ENCODE peak calls at places on chromosome 1, in four cellular contexts. One of them, this sample, is unnamed.

GRCh38 chr1:211638723-211639122 is 36.7 kb downstream of the NEK2 start:
- DNase-seq in PC-3: no peak
- DNase-seq in left ventricle myocardium inferior: no peak
- DNase-seq in dorsolateral prefrontal cortex: no peak
- DNase-seq in this sample: no peak

GRCh38 chr1:179493323-179493722 is 82.4 kb downstream of the NPHS2 start:
- DNase-seq in left ventricle myocardium inferior: no peak
- DNase-seq in PC-3: no peak
- DNase-seq in dorsolateral prefrontal cortex: no peak
- DNase-seq in this sample: no peak

GRCh38 chr1:241605146-241605805 is 34.9 kb downstream of the CHML start:
- DNase-seq in left ventricle myocardium inferior: no peak
- DNase-seq in dorsolateral prefrontal cortex: no peak
- DNase-seq in PC-3: peak; percentile 98
- DNase-seq in this sample: no peak

GRCh38 chr1:75588779-75589475 is 22.0 kb downstream of the SLC44A5 start:
- DNase-seq in dorsolateral prefrontal cortex: no peak
- DNase-seq in left ventricle myocardium inferior: no peak
- DNase-seq in PC-3: peak; percentile 2
- DNase-seq in this sample: no peak

GRCh38 chr1:74496699-74497098 is 15.7 kb downstream of the LRRC53 start:
- DNase-seq in left ventricle myocardium inferior: no peak
- DNase-seq in dorsolateral prefrontal cortex: no peak
- DNase-seq in PC-3: no peak
- DNase-seq in this sample: no peak

GRCh38 chr1:85019989-85020388 is 23.1 kb upstream of the MCOLN2 start:
- DNase-seq in dorsolateral prefrontal cortex: no peak
- DNase-seq in left ventricle myocardium inferior: no peak
- DNase-seq in PC-3: no peak
- DNase-seq in this sample: no peak

GRCh38 chr1:53381790-53382401 is 54.0 kb upstream of the LRP8 start:
- DNase-seq in left ventricle myocardium inferior: no peak
- DNase-seq in PC-3: peak; percentile 85
- DNase-seq in dorsolateral prefrontal cortex: no peak
- DNase-seq in this sample: no peak

GRCh38 chr1:90557706-90558105 is 159.4 kb downstream of the BARHL2 start:
- DNase-seq in left ventricle myocardium inferior: no peak
- DNase-seq in PC-3: no peak
- DNase-seq in dorsolateral prefrontal cortex: no peak
- DNase-seq in this sample: no peak

GRCh38 chr1:203117611-203118575 is 9.6 kb upstream of the ADORA1 start:
- DNase-seq in PC-3: peak; percentile 70
- DNase-seq in dorsolateral prefrontal cortex: peak; percentile 88
- DNase-seq in left ventricle myocardium inferior: peak; percentile 74
- DNase-seq in this sample: peak; percentile 39

GRCh38 chr1:221919743-221920142 is 177.9 kb upstream of the DUSP10 start:
- DNase-seq in left ventricle myocardium inferior: no peak
- DNase-seq in dorsolateral prefrontal cortex: no peak
- DNase-seq in PC-3: no peak
- DNase-seq in this sample: no peak

GRCh38 chr1:21340230-21340564 is 49.9 kb upstream of the ECE1 start:
- DNase-seq in left ventricle myocardium inferior: no peak
- DNase-seq in dorsolateral prefrontal cortex: no peak
- DNase-seq in PC-3: peak; percentile 70
- DNase-seq in this sample: no peak

DNA sequence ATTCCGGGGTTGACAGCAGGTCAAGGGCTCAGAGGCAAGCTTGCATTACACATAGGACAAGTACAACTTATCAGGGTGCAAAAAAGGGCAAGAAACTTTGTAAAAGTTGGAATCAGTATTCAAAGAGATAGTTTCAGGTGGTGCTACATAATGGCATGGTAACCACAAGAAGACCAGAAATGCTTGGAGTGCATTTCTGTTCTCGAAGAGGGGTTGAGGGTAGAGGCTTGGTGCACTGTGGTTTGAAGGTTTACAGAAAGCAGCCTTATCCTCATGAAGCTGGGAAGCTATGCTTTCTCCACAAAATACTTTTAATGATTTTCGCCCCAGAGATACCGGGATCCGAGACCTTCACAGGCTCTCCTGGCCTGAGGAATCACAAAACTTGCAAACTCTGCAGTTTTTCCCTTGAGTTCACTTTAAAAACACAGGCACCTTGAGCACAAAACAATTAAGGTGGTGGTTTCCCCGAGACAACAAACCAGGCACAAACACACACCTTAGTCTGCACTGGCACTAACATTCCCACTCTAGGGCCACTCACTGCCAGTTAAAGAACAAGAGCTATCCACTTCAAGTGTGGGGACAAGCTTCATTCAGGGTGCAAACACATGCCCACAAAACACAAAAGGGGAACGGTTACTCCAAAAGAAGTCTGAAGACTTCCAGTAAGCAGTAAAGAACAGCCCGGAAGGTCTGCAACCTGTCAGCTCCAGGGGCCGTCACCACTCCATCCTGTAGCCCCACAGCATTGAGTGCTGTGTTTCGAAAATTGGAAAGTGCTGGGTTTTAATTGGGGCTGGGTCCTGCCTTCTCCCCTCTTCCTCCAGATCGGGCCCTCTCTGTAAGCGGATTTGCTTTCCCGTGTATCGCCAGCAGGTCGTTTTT is 29.7 kb upstream of the NFIA start:
- DNase-seq in PC-3: no peak
- DNase-seq in dorsolateral prefrontal cortex: no peak
- DNase-seq in left ventricle myocardium inferior: no peak
- DNase-seq in this sample: no peak
- H3K4me3 ChIP-seq in PC-3: no peak overlapping the region
- H3K4me3 ChIP-seq in dorsolateral prefrontal cortex: peak overlapping the region; percentile 74
- H3K4me3 ChIP-seq in left ventricle myocardium inferior: peak overlapping the region; percentile 90
- H3K4me3 ChIP-seq in this sample: no peak overlapping the region

GRCh38 chr1:93661829-93662474 is 19.7 kb downstream of the BCAR3 start:
- DNase-seq in PC-3: peak; percentile 71
- DNase-seq in dorsolateral prefrontal cortex: no peak
- DNase-seq in left ventricle myocardium inferior: no peak
- DNase-seq in this sample: peak; percentile 24

GRCh38 chr1:93663191-93663614 is 18.4 kb downstream of the BCAR3 start:
- DNase-seq in left ventricle myocardium inferior: no peak
- DNase-seq in PC-3: no peak
- DNase-seq in dorsolateral prefrontal cortex: no peak
- DNase-seq in this sample: no peak

GRCh38 chr1:93662481-93663190 is 19.0 kb downstream of the BCAR3 start:
- DNase-seq in left ventricle myocardium inferior: no peak
- DNase-seq in dorsolateral prefrontal cortex: no peak
- DNase-seq in PC-3: no peak
- DNase-seq in this sample: no peak

GRCh38 chr1:93658188-93658587 is 23.4 kb downstream of the BCAR3 start:
- DNase-seq in dorsolateral prefrontal cortex: no peak
- DNase-seq in PC-3: peak; percentile 47
- DNase-seq in left ventricle myocardium inferior: no peak
- DNase-seq in this sample: no peak

DNA sequence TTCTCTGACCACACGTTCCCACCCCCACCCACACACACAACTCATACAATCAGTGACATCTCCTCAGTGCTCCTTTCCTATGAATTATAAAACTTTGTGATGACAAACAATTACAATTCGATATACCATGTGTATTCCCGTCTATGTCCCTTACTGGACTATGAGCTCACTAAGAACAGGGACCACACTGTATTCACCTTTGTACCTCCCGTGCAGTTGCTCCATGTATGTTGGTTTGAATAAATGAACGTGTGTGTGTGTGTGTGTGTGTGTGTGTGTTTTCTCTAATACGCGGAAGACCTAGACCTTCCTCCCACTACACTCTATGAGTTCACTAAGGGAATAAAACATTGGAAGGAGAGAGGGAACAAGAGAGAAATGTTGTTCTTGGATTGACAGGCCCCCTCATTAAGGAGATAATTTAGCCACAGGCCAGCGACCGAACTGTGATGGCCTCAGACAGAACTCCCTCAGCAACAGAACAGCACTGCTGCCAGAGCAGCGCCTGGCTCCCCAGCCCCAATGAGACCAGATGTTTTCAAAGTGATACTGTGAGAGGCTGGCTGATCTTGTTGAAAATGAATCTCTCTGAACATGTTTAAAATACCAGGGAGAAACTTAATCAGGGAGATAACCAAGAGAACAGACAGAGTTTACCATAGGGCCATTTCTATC is 21.7 kb downstream of the BCAR3 start:
- DNase-seq in left ventricle myocardium inferior: peak; percentile 53
- DNase-seq in dorsolateral prefrontal cortex: no peak
- DNase-seq in PC-3: no peak
- DNase-seq in this sample: no peak
- H3K27ac ChIP-seq in left ventricle myocardium inferior: peak overlapping the region; percentile 40
- H3K27ac ChIP-seq in dorsolateral prefrontal cortex: no peak overlapping the region
- H3K27ac ChIP-seq in PC-3: peak overlapping the region; percentile 15
- H3K27ac ChIP-seq in this sample: no peak overlapping the region

DNA sequence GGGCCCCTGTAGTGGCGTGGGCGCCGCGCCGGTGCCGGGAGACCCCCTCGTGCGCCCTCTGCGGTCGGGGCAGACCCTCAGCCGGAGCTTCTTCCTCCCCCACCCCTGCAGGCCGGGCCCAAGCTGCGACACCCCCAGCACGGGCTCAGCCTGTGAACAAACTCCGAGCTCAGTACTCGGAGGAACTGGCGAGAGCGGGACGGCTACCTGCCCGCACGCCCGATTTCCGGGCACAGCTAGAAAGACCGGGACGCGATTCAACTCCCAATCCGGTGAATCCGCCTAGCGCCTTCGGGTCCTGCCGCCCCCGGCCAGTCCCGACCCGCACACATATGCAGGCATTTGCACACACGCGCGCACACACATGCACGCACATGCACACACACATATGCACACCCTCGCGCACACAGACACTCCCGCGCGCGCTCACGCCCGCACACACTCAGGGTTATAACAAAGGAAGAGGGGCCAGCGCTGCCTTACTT is 580 bp upstream of the BLACAT1 start:
- DNase-seq in dorsolateral prefrontal cortex: no peak
- DNase-seq in PC-3: no peak
- DNase-seq in left ventricle myocardium inferior: no peak
- DNase-seq in this sample: no peak
- H3K4me3 ChIP-seq in dorsolateral prefrontal cortex: peak overlapping the region; percentile 39
- H3K4me3 ChIP-seq in PC-3: peak overlapping the region; percentile 59
- H3K4me3 ChIP-seq in left ventricle myocardium inferior: peak overlapping the region; percentile 40
- H3K4me3 ChIP-seq in this sample: no peak overlapping the region

DNA sequence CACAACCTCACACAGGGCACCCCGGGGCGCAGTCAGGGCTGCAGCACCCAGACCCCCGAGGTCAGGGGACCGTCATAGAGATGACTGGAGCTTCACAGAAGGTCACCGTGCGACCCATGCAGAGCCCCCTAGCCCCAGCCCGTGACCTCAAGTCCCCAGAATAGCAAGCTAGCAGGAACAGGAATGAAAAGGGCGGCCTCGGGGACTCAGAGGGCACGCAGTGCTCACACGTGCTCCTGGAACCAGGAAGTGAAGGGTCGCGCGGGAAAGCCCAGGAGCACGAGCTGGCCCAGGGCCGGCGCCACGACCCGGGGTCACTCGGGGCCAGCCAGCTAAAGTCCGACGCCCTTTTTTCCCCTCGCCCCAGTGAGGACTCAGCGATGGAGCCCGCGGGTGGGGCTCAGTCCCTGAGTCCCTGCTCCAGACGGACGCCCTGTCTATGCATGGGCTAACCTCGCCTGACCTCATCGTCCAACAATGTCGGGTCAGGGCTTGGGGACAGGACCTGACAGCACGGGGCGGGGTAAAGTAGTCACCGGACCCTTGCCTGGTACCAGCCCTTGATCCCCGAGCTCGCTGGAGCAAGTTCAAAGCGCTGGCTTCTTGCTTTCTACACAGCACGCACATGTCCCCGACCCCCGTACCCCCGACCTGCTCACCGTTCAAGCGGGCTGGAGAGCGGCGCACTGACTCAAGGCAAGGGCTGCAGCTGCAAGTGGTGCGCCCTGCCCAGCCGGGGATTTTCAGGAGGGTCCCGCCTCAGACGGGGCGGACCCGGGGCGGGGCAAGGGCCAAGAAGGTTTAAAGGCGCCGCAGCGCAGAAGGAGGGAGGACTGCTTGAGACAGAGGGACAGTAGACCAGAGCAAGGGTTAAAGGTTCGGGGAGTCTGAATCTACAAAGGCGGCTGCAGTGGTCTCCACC is at the start of gene TAGLN2:
- DNase-seq in PC-3: peak; percentile 97
- DNase-seq in dorsolateral prefrontal cortex: no peak
- DNase-seq in left ventricle myocardium inferior: peak; percentile 94
- DNase-seq in this sample: peak; percentile 82
- H3K27ac ChIP-seq in PC-3: peak within 1 kb of the TSS; percentile 99
- H3K27ac ChIP-seq in dorsolateral prefrontal cortex: peak within 1 kb of the TSS; percentile 18
- H3K27ac ChIP-seq in left ventricle myocardium inferior: peak within 1 kb of the TSS; percentile 98
- H3K27ac ChIP-seq in this sample: peak within 1 kb of the TSS; percentile 95

GRCh38 chr1:38476111-38476783 is 383.3 kb downstream of the RRAGC start:
- DNase-seq in dorsolateral prefrontal cortex: no peak
- DNase-seq in left ventricle myocardium inferior: no peak
- DNase-seq in PC-3: no peak
- DNase-seq in this sample: no peak

GRCh38 chr1:38475624-38476005 is 384.0 kb downstream of the RRAGC start:
- DNase-seq in left ventricle myocardium inferior: no peak
- DNase-seq in dorsolateral prefrontal cortex: no peak
- DNase-seq in PC-3: no peak
- DNase-seq in this sample: no peak

GRCh38 chr1:38474738-38475623 is 384.6 kb downstream of the RRAGC start:
- DNase-seq in left ventricle myocardium inferior: no peak
- DNase-seq in PC-3: no peak
- DNase-seq in dorsolateral prefrontal cortex: no peak
- DNase-seq in this sample: peak; percentile 81

GRCh38 chr1:38477811-38478210 is 381.8 kb downstream of the RRAGC start:
- DNase-seq in dorsolateral prefrontal cortex: no peak
- DNase-seq in left ventricle myocardium inferior: no peak
- DNase-seq in PC-3: no peak
- DNase-seq in this sample: no peak

DNA sequence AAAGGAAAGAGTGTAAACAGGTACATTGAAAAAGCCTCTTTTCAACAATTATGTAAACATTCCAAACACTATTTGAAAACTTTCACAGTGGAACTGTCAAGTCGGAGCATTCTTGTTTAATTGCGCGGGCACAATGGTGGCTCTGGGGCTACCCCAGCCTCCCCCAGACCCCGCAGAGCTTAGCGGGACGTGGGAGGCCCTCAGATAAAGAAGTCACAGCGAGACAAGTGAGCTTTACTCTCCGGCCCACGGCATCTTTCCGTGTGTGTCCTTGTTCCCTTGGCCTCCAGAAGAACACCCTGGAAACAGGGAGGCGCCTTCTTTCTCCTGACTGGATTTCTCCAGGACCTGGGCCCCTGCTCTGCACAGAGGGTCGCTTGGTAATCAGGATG is 382.8 kb downstream of the RRAGC start:
- DNase-seq in PC-3: no peak
- DNase-seq in dorsolateral prefrontal cortex: no peak
- DNase-seq in left ventricle myocardium inferior: no peak
- DNase-seq in this sample: no peak
- H3K4me3 ChIP-seq in PC-3: no peak overlapping the region
- H3K4me3 ChIP-seq in dorsolateral prefrontal cortex: peak overlapping the region; percentile 57
- H3K4me3 ChIP-seq in left ventricle myocardium inferior: peak overlapping the region; percentile 54
- H3K4me3 ChIP-seq in this sample: no peak overlapping the region

This sample was measured in SJCRH30.